ENCODE peak calls at places on chromosome 7, in six cellular contexts. S, M, T, C, K and F are unnamed samples. For H3K4me1, the result is how much of the 10 kb centered on the place peaks cover.

GRCh38 chr7:134995239-134996096 is 9.2 kb downstream of the AGBL3 start:
- DNase-seq in K (no peak), M (no peak), S (no peak), T (no peak), C (no peak), F (no peak)

GRCh38 chr7:48350515-48350914 is 179.3 kb downstream of the ABCA13 start:
- DNase-seq in S (no peak), T (no peak), K (no peak), C (no peak), M (no peak), F (no peak)

GRCh38 chr7:36192050-36192824 is 39.2 kb downstream of the EEPD1 start:
- DNase-seq in C (no peak), T (peak), S (no peak), K (no peak), M (no peak), F (no peak)

GRCh38 chr7:24069751-24070150 is 214.2 kb upstream of the NPY start:
- DNase-seq in S (no peak), K (no peak), T (no peak), M (no peak), C (no peak), F (no peak)

GRCh38 chr7:127943541-127944521 is 87.4 kb downstream of the LRRC4 start:
- DNase-seq in K (no peak), C (no peak), T (no peak), M (no peak), S (no peak), F (no peak)

GRCh38 chr7:34675749-34676374 is 17.8 kb downstream of the NPSR1 start:
- DNase-seq in K (peak), S (no peak), C (no peak), M (peak), T (no peak), F (no peak)

GRCh38 chr7:154566877-154567276 is 436.0 kb downstream of the PAXIP1 start:
- DNase-seq in K (no peak), C (no peak), S (no peak), T (no peak), M (no peak), F (no peak)

GRCh38 chr7:4715385-4715770 is 33.3 kb downstream of the FOXK1 start:
- DNase-seq in S (peak), C (no peak), M (peak), K (no peak), T (peak), F (no peak)

GRCh38 chr7:54141565-54141964 is 400.6 kb upstream of the VSTM2A start:
- DNase-seq in M (no peak), K (no peak), S (no peak), T (no peak), C (no peak), F (no peak)

GRCh38 chr7:151813997-151814396 is 62.9 kb downstream of the PRKAG2 start:
- DNase-seq in S (no peak), M (no peak), K (no peak), C (no peak), T (no peak), F (no peak)

GRCh38 chr7:147547252-147547897 is 1043.2 kb upstream of the C7orf33 start:
- DNase-seq in T (no peak), M (peak), K (no peak), C (no peak), S (peak), F (peak)

GRCh38 chr7:106618480-106618879 is 42.5 kb downstream of the CCDC71L start:
- DNase-seq in C (no peak), S (no peak), M (no peak), K (no peak), T (no peak), F (no peak)

GRCh38 chr7:157676456-157677255 is 339.9 kb downstream of the DNAJB6 start:
- DNase-seq in K (no peak), C (peak), M (no peak), T (peak), S (no peak), F (no peak)

GRCh38 chr7:70907594-70907993 is 224.3 kb upstream of the GALNT17 start:
- DNase-seq in C (no peak), K (no peak), M (no peak), S (no peak), T (no peak), F (no peak)

GRCh38 chr7:30916767-30917166 is 5.1 kb downstream of the AQP1 start:
- DNase-seq in T (no peak), K (no peak), C (no peak), M (no peak), S (no peak), F (no peak)

GRCh38 chr7:7099584-7100014 is 82.7 kb upstream of the C1GALT1 start:
- DNase-seq in M (peak), C (peak), S (peak), K (no peak), T (peak), F (peak)

GRCh38 chr7:100162874-100163533 is 4.5 kb upstream of the TRAPPC14 start:
- DNase-seq in K (no peak), C (no peak), M (peak), S (peak), T (no peak), F (no peak)

GRCh38 chr7:71772783-71773182 is 639.4 kb downstream of the CALN1 start:
- DNase-seq in T (no peak), M (no peak), K (no peak), S (no peak), C (no peak), F (no peak)

GRCh38 chr7:137949416-137950262 is 52.2 kb downstream of the CREB3L2 start:
- DNase-seq in K (no peak), T (no peak), M (no peak), S (no peak), C (no peak), F (no peak)
- H3K27ac ChIP-seq in K (no peak), T (no peak), M (no peak), S (peak), C (peak), F (no peak)

DNA sequence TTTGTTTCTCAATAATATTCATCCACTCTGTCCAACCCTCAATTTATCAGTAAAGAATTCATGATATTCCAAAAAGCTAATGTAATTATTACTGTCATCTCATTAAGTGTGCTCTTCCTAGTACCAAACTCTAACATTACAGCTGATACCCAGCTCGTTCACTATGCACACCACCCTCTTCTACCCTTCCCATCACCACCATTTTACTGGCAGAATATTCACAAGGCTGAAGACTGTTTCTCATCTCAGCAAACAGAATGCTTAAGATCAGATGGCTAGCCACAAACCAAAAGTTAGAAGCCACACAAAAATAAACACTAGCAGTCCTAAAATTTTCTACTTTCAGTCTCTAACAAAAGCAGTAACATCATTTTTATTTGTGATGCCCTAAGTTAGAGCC is 121.5 kb downstream of the SRPK2 start:
- DNase-seq in T (no peak), M (no peak), C (no peak), K (no peak), S (no peak), F (no peak)
- H3K4me1 ChIP-seq in T (under half), M (under half), C (under half), K (under half), S (under half), F (half or more)

GRCh38 chr7:43869898-43870240 is 552 bp upstream of the MRPS24 start:
- DNase-seq in C (no peak), K (no peak), S (peak), M (peak), T (peak), F (no peak)
- TF ChIP-seq EP300 in C (peak), K (no peak), S (peak), M (no peak), T (peak), F (no peak)

DNA sequence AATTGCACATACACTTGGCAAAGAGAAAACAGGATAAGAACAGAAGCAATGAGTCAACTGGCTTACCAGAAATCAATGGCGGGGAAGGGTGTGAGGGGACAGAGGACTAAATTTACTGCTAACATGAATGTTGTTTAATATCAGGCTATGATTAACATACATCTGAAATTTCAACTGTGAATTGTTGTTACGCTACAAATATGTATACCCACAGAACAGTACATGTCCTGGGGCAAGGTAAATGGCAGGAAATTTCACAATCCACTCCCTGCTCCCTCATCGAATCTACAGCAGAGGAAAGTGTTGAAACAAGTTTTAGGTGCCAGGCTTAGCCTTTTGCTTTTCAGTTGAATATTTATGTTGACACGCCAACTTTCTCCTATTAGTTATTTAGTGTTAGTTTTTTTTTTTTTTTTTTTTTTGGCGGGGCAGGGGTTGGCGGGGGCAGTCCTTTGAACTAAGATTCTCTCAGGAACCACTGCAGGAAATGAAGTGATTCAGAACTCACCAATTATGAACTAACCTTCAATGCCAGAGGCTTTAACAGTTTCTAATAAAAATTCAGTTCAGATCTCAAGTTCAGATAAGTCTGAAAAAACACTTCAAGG is 99.0 kb downstream of the UBE2H start:
- DNase-seq in T (no peak), K (no peak), C (no peak), S (no peak), M (peak), F (no peak)
- H3K27ac ChIP-seq in T (no peak), K (no peak), C (no peak), S (no peak), M (peak), F (peak)

GRCh38 chr7:141210862-141211261 is 137.0 kb downstream of the TMEM178B start:
- DNase-seq in C (no peak), S (no peak), M (no peak), T (no peak), K (no peak), F (no peak)
- H3K4me1 ChIP-seq in C (under half), S (under half), M (under half), T (under half), K (under half), F (under half)

DNA sequence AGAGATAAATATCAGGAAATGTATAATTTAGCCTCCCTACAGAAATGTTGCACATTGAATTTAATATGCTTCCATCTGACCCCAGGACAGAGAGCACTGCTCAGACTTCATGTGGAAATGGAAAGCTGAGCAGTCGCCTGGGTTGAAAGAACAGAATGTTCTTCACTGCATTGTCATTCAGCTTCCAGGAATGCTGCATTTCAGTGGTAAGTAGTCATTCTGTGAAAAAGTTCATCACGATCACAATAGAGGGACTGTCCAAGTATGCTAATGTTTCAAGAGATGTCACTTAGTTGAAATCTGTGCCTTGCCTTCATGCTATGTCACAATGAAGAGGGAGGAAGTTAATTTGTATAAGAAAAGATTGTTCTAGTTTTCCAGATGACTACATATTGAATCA is 147.3 kb downstream of the NRCAM start:
- DNase-seq in S (no peak), M (no peak), T (no peak), C (no peak), K (no peak), F (no peak)
- TF ChIP-seq EP300 in S (no peak), M (no peak), T (no peak), C (peak), K (peak), F (no peak)

GRCh38 chr7:81441750-81442149 is 328.1 kb downstream of the HGF start:
- DNase-seq in T (no peak), C (no peak), K (no peak), M (no peak), S (no peak), F (no peak)

GRCh38 chr7:81449105-81449504 is 320.7 kb downstream of the HGF start:
- DNase-seq in S (no peak), T (no peak), K (no peak), M (no peak), C (no peak), F (no peak)

GRCh38 chr7:81447351-81447952 is 322.4 kb downstream of the HGF start:
- DNase-seq in K (no peak), T (no peak), S (peak), M (peak), C (no peak), F (no peak)

GRCh38 chr7:81445462-81445861 is 324.4 kb downstream of the HGF start:
- DNase-seq in C (no peak), K (no peak), M (no peak), T (no peak), S (no peak), F (no peak)

DNA sequence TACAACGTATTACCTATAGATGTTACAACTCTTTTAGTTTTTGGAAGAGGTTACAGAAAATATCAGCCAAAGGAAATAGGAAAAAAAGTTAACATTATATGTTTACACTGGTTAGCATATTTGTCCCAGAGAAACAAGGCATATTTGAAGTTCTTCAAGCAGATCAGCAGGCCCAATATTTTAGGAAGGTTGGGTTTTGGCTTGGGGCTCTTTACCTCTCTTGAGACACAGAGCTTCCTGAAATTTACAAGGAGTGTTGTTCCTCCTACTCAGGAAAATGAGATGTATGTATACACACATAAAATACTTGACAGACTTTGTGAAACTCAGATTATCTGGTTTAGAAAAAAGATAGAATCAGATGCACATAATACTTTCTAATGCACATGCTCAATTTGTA is 323.6 kb downstream of the HGF start:
- DNase-seq in C (no peak), K (no peak), S (no peak), M (no peak), T (no peak), F (no peak)
- H3K27ac ChIP-seq in C (no peak), K (no peak), S (no peak), M (no peak), T (no peak), F (no peak)